ENCODE peak calls at places on chromosomes 5 and 9, in seven cellular contexts. C is ovary, L is IMR-90, J is osteoblast, R is tibial artery, M is left lung, X is neural progenitor cell. N is an unnamed sample. For H3K36me3 and H3K4me1, the result is how much of the 10 kb centered on the place peaks cover.

GRCh38 chr9:111360881-111361280 is 30.9 kb upstream of the OR2K2 start:
- DNase-seq in C (no peak), L (no peak), J (no peak), R (no peak), M (no peak), X (no peak), N (no peak)

GRCh38 chr5:5483880-5484595 is 61.6 kb downstream of the ICE1 start:
- DNase-seq in C (no peak), L (peak), J (no peak), R (no peak), M (no peak), X (no peak), N (no peak)

GRCh38 chr5:56561-57290 is 35.2 kb upstream of the PLEKHG4B start:
- DNase-seq in C (no peak), L (peak), J (peak), R (no peak), M (no peak), X (peak), N (no peak)

GRCh38 chr5:8784692-8785091 is 761.2 kb downstream of the SEMA5A start:
- DNase-seq in C (no peak), L (no peak), J (no peak), R (no peak), M (no peak), X (no peak), N (no peak)

GRCh38 chr5:179882338-179882737 is 23.7 kb upstream of the MRNIP start:
- DNase-seq in C (no peak), L (no peak), J (peak), R (no peak), M (no peak), X (no peak), N (no peak)

GRCh38 chr9:137550241-137550621 is at the start of gene PNPLA7:
- DNase-seq in C (peak), L (peak), J (peak), R (peak), M (peak), X (peak), N (peak)

GRCh38 chr5:125411163-125412050 is 665.0 kb upstream of the ZNF608 start:
- DNase-seq in C (peak), L (peak), J (peak), R (no peak), M (no peak), X (peak), N (no peak)

GRCh38 chr5:98770158-98770910 is 3.1 kb upstream of the RGMB start:
- DNase-seq in C (peak), L (peak), J (peak), R (peak), M (peak), X (peak), N (peak)

GRCh38 chr9:88905506-88905905 is 85.8 kb upstream of the S1PR3 start:
- DNase-seq in C (no peak), L (peak), J (no peak), R (no peak), M (no peak), X (no peak), N (no peak)

GRCh38 chr9:125805057-125805456 is 57.9 kb downstream of the PBX3 start:
- DNase-seq in C (no peak), L (peak), J (peak), R (no peak), M (no peak), X (no peak), N (no peak)

GRCh38 chr9:95040106-95040505 is 277.4 kb downstream of the FANCC start:
- DNase-seq in C (no peak), L (no peak), J (no peak), R (no peak), M (no peak), X (no peak), N (no peak)

GRCh38 chr9:77011973-77012817 is 7.3 kb upstream of the FOXB2 start:
- DNase-seq in C (peak), L (peak), J (peak), R (peak), M (no peak), X (peak), N (peak)

GRCh38 chr5:957730-958485 is 50.7 kb upstream of the NKD2 start:
- DNase-seq in C (no peak), L (peak), J (no peak), R (no peak), M (no peak), X (no peak), N (no peak)

GRCh38 chr5:42595597-42595996 is 161.0 kb upstream of the CCDC152 start:
- DNase-seq in C (no peak), L (no peak), J (no peak), R (no peak), M (no peak), X (no peak), N (no peak)

GRCh38 chr9:86924206-86924605 is 23.1 kb downstream of the GAS1 start:
- DNase-seq in C (no peak), L (no peak), J (no peak), R (no peak), M (no peak), X (no peak), N (no peak)

GRCh38 chr9:119004618-119004990 is 364.6 kb downstream of the BRINP1 start:
- DNase-seq in C (no peak), L (peak), J (no peak), R (peak), M (peak), X (no peak), N (peak)

GRCh38 chr5:6832994-6833393 is 119.8 kb downstream of the TENT4A start:
- DNase-seq in C (no peak), L (no peak), J (no peak), R (no peak), M (no peak), X (no peak), N (no peak)

GRCh38 chr9:133119039-133119438 is 2.0 kb downstream of the RALGDS start:
- DNase-seq in C (no peak), L (no peak), J (no peak), R (no peak), M (no peak), X (no peak), N (peak)

GRCh38 chr5:2187687-2188086 is 305.0 kb upstream of the IRX4 start:
- DNase-seq in C (no peak), L (no peak), J (peak), R (no peak), M (no peak), X (no peak), N (no peak)

GRCh38 chr9:123415593-123415930 is 59.6 kb downstream of the CRB2 start:
- DNase-seq in C (no peak), L (no peak), J (no peak), R (no peak), M (peak), X (no peak), N (no peak)

GRCh38 chr5:12936184-12936583 is 1008.3 kb downstream of the DNAH5 start:
- DNase-seq in C (no peak), L (no peak), J (no peak), R (no peak), M (no peak), X (no peak), N (no peak)

GRCh38 chr9:135249711-135250110 is 162.2 kb downstream of the OLFM1 start:
- DNase-seq in C (no peak), L (no peak), J (peak), R (no peak), M (no peak), X (no peak), N (no peak)

GRCh38 chr5:132928008-132928407 is 35.4 kb downstream of the AFF4 start:
- DNase-seq in C (no peak), L (no peak), J (no peak), R (no peak), M (no peak), X (no peak), N (no peak)

GRCh38 chr5:132926437-132926836 is 37.0 kb downstream of the AFF4 start:
- DNase-seq in C (no peak), L (no peak), J (no peak), R (no peak), M (no peak), X (no peak), N (no peak)

DNA sequence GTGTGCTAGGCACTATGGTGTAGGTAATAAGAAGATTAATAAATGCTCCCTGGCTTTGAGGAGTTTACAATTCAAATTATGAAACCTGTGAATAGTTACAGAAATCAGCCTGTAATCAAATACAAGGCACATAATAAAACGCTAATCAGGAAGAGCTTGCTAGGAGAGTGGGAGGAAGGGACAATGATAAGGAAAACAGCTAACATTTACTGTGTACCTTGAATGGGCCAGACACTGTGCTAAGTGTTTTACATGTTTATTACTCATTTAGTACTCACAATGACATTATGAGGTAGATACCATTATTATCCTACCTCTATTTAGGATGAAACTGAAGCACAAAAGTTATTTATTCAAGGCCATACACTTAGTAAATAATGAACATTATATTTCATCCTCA is 36.1 kb downstream of the AFF4 start:
- DNase-seq in C (no peak), L (no peak), J (no peak), R (no peak), M (no peak), X (no peak), N (no peak)
- H3K36me3 ChIP-seq in C (under half), L (under half), J (half or more), R (half or more), M (under half), X (under half), N (half or more)

GRCh38 chr9:12719431-12719830 is 26.2 kb downstream of the TYRP1 start:
- DNase-seq in C (no peak), L (peak), J (peak), R (no peak), M (no peak), X (peak), N (no peak)

GRCh38 chr9:12726795-12727194 is 33.6 kb downstream of the TYRP1 start:
- DNase-seq in C (no peak), L (no peak), J (no peak), R (no peak), M (no peak), X (no peak), N (no peak)

GRCh38 chr9:12722131-12722530 is 28.9 kb downstream of the TYRP1 start:
- DNase-seq in C (no peak), L (no peak), J (no peak), R (no peak), M (no peak), X (no peak), N (no peak)

GRCh38 chr9:12720551-12720950 is 27.4 kb downstream of the TYRP1 start:
- DNase-seq in C (no peak), L (no peak), J (no peak), R (no peak), M (no peak), X (no peak), N (no peak)

GRCh38 chr9:12723409-12724028 is 30.3 kb downstream of the TYRP1 start:
- DNase-seq in C (no peak), L (peak), J (peak), R (no peak), M (no peak), X (no peak), N (no peak)
- TF ChIP-seq CTCF in C (no peak), L (peak), J (peak), R (peak), M (peak), X (peak), N (peak)

GRCh38 chr5:116524505-116524904 is 50.1 kb downstream of the SEMA6A start:
- DNase-seq in C (no peak), L (no peak), J (no peak), R (no peak), M (no peak), X (no peak), N (no peak)
- H3K4me1 ChIP-seq in C (under half), L (under half), J (under half), R (under half), M (under half), X (half or more), N (half or more)

GRCh38 chr9:98080780-98081179 is 24.2 kb downstream of the NANS start:
- DNase-seq in C (no peak), L (no peak), J (no peak), R (no peak), M (no peak), X (no peak), N (no peak)
- H3K36me3 ChIP-seq in C (under half), L (under half), J (half or more), R (half or more), M (under half), X (under half), N (half or more)

GRCh38 chr5:141354900-141355469 is at the start of gene PCDHGA4:
- DNase-seq in C (no peak), L (peak), J (no peak), R (no peak), M (no peak), X (no peak), N (no peak)
- TF ChIP-seq CTCF in C (no peak), L (peak), J (peak), R (no peak), M (no peak), X (peak), N (peak)

DNA sequence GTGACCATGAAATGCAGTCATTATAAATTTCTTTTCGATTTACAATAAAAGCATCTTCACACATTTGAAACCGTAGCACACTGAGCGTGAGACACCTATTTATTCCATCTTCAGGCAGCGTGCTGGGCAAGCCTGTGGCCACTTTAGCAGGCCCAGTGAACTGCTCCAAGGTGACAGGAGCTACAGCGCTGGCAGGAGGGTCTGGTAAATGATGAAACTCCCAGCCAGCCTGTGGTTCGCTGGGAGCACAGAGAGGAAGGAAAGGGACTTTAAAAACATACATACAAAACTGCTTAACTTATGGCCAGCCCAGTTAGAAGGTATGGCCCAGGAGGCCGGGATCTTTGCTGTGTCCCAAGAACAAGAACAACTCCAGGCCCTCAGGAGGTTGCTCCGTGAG is 5.1 kb downstream of the RAPGEF1 start:
- DNase-seq in C (no peak), L (no peak), J (no peak), R (no peak), M (no peak), X (no peak), N (no peak)
- H3K4me1 ChIP-seq in C (under half), L (under half), J (half or more), R (under half), M (half or more), X (under half), N (half or more)

N was measured in left ventricle myocardium inferior.